ENCODE peak calls at places on chromosomes 4 and X, in four cellular contexts. One of them, this sample, is unnamed.

GRCh38 chrX:154827624-154828408 is 6.6 kb downstream of the SMIM9 start:
- DNase-seq in RPMI7951: no peak
- DNase-seq in GM13976: peak
- DNase-seq in MM.1S: peak
- DNase-seq in this sample: no peak

GRCh38 chr4:75968084-75968483 is 22.7 kb downstream of the SDAD1 start:
- DNase-seq in MM.1S: no peak
- DNase-seq in RPMI7951: no peak
- DNase-seq in GM13976: no peak
- DNase-seq in this sample: no peak

GRCh38 chr4:83629945-83630684 is 94.2 kb downstream of the GPAT3 start:
- DNase-seq in MM.1S: no peak
- DNase-seq in RPMI7951: peak
- DNase-seq in GM13976: no peak
- DNase-seq in this sample: peak

GRCh38 chrX:4265036-4265435 is 551.6 kb upstream of the PRKX start:
- DNase-seq in GM13976: no peak
- DNase-seq in MM.1S: no peak
- DNase-seq in RPMI7951: no peak
- DNase-seq in this sample: no peak

GRCh38 chr4:184958839-184959238 is 59.5 kb upstream of the HELT start:
- DNase-seq in GM13976: no peak
- DNase-seq in RPMI7951: no peak
- DNase-seq in MM.1S: no peak
- DNase-seq in this sample: no peak

GRCh38 chr4:138858419-138858818 is 157.2 kb upstream of the NOCT start:
- DNase-seq in GM13976: no peak
- DNase-seq in RPMI7951: no peak
- DNase-seq in MM.1S: no peak
- DNase-seq in this sample: no peak

GRCh38 chrX:113297456-113297855 is 456.8 kb upstream of the AMOT start:
- DNase-seq in GM13976: no peak
- DNase-seq in RPMI7951: no peak
- DNase-seq in MM.1S: no peak
- DNase-seq in this sample: no peak

GRCh38 chrX:111467896-111468295 is 43.5 kb upstream of the SERTM2 start:
- DNase-seq in MM.1S: no peak
- DNase-seq in RPMI7951: no peak
- DNase-seq in GM13976: no peak
- DNase-seq in this sample: no peak

GRCh38 chrX:85017721-85018120 is 14.0 kb downstream of the APOOL start:
- DNase-seq in RPMI7951: no peak
- DNase-seq in MM.1S: no peak
- DNase-seq in GM13976: no peak
- DNase-seq in this sample: no peak

This sample was measured in M059J.